ENCODE peak calls at places on chromosomes 11 and 22, in six cellular contexts. W is psoas muscle; K is hepatocyte; F is stimulated activated CD4-positive, alpha-beta T cell treated with anti-CD3 and anti-CD28 coated beads, TNF-alpha, amount 100 ng/mL, for 24 hours; Y is stimulated activated CD8-positive, alpha-beta memory T cell treated with anti-CD3 and anti-CD28 coated beads, Interleukin-2, amount 100 ng/mL, for 48 hours; Q is left lung. L is an unnamed sample.

GRCh38 chr11:128759597-128759996 is 65.7 kb downstream of the FLI1 start:
- DNase-seq in K (peak; percentile 13), Y (no peak), F (no peak), W (no peak), Q (no peak), L (no peak)

GRCh38 chr11:16984229-16984628 is 30.0 kb downstream of the PLEKHA7 start:
- DNase-seq in Q (no peak), Y (no peak), F (no peak), K (no peak), W (no peak), L (no peak)

GRCh38 chr11:110097459-110098012 is 4.3 kb downstream of the ZC3H12C start:
- DNase-seq in Q (no peak), F (no peak), W (no peak), K (no peak), Y (no peak), L (no peak)

GRCh38 chr22:41217553-41218157 is 12.5 kb downstream of the L3MBTL2 start:
- DNase-seq in F (no peak), K (peak; percentile 45), W (peak; percentile 66), Y (no peak), Q (no peak), L (peak; percentile 84)

GRCh38 chr22:38873469-38874411 is 1.7 kb upstream of the CBX6 start:
- DNase-seq in Q (no peak), F (peak; percentile 64), Y (no peak), K (peak; percentile 41), W (no peak), L (no peak)

GRCh38 chr11:5665746-5666395 is 19.0 kb downstream of the TRIM5 start:
- DNase-seq in W (no peak), Y (no peak), Q (no peak), K (no peak), F (no peak), L (no peak)

GRCh38 chr11:64093233-64094039 is 57.7 kb downstream of the FLRT1 start:
- DNase-seq in Q (no peak), K (peak; percentile 37), W (no peak), F (no peak), Y (no peak), L (no peak)

GRCh38 chr11:64259533-64260067 is 8.3 kb downstream of the PLCB3 start:
- DNase-seq in Q (no peak), Y (no peak), W (no peak), F (no peak), K (no peak), L (no peak)

GRCh38 chr11:9528573-9529332 is 44.7 kb upstream of the WEE1 start:
- DNase-seq in Y (no peak), W (no peak), K (no peak), Q (no peak), F (no peak), L (no peak)

L was measured in left ventricle myocardium superior.